ENCODE peak calls at places on chromosome 7, in ten cellular contexts. One of them, this sample, is unnamed.

GRCh38 chr7:17207220-17207619 is 91.2 kb upstream of the AHR start:
- DNase-seq in RWPE1: peak
- DNase-seq in NCI-H510A treated with DMSO at 0.1 percent for 48 hours: no peak
- DNase-seq in activated CD4-positive, CD25-positive, alpha-beta regulatory T cell: no peak
- DNase-seq in heart left ventricle: no peak
- DNase-seq in AG08395: no peak
- DNase-seq in H7: no peak
- DNase-seq in Calu3: peak
- DNase-seq in GM12865: no peak
- DNase-seq in posterior cingulate gyrus: no peak
- DNase-seq in this sample: peak

GRCh38 chr7:149150981-149151380 is 3.7 kb downstream of the ZNF398 start:
- DNase-seq in RWPE1: no peak
- DNase-seq in NCI-H510A treated with DMSO at 0.1 percent for 48 hours: no peak
- DNase-seq in activated CD4-positive, CD25-positive, alpha-beta regulatory T cell: no peak
- DNase-seq in heart left ventricle: no peak
- DNase-seq in AG08395: no peak
- DNase-seq in H7: peak
- DNase-seq in Calu3: no peak
- DNase-seq in GM12865: no peak
- DNase-seq in posterior cingulate gyrus: no peak
- DNase-seq in this sample: no peak

GRCh38 chr7:74002474-74003017 is 25.4 kb upstream of the ELN start:
- DNase-seq in RWPE1: peak
- DNase-seq in NCI-H510A treated with DMSO at 0.1 percent for 48 hours: no peak
- DNase-seq in activated CD4-positive, CD25-positive, alpha-beta regulatory T cell: no peak
- DNase-seq in heart left ventricle: peak
- DNase-seq in AG08395: peak
- DNase-seq in H7: no peak
- DNase-seq in Calu3: peak
- DNase-seq in GM12865: peak
- DNase-seq in posterior cingulate gyrus: peak
- DNase-seq in this sample: peak

GRCh38 chr7:80154656-80155325 is 20.2 kb downstream of the GNAI1 start:
- DNase-seq in RWPE1: no peak
- DNase-seq in NCI-H510A treated with DMSO at 0.1 percent for 48 hours: no peak
- DNase-seq in activated CD4-positive, CD25-positive, alpha-beta regulatory T cell: no peak
- DNase-seq in heart left ventricle: no peak
- DNase-seq in AG08395: no peak
- DNase-seq in H7: no peak
- DNase-seq in Calu3: no peak
- DNase-seq in GM12865: no peak
- DNase-seq in posterior cingulate gyrus: no peak
- DNase-seq in this sample: no peak

GRCh38 chr7:157046681-157047080 is 36.2 kb upstream of the MNX1 start:
- DNase-seq in RWPE1: peak
- DNase-seq in NCI-H510A treated with DMSO at 0.1 percent for 48 hours: no peak
- DNase-seq in activated CD4-positive, CD25-positive, alpha-beta regulatory T cell: no peak
- DNase-seq in heart left ventricle: no peak
- DNase-seq in AG08395: peak
- DNase-seq in H7: no peak
- DNase-seq in Calu3: no peak
- DNase-seq in GM12865: no peak
- DNase-seq in posterior cingulate gyrus: no peak
- DNase-seq in this sample: no peak

GRCh38 chr7:39219869-39220268 is 242.2 kb downstream of the POU6F2 start:
- DNase-seq in RWPE1: no peak
- DNase-seq in NCI-H510A treated with DMSO at 0.1 percent for 48 hours: no peak
- DNase-seq in activated CD4-positive, CD25-positive, alpha-beta regulatory T cell: no peak
- DNase-seq in heart left ventricle: no peak
- DNase-seq in AG08395: no peak
- DNase-seq in H7: no peak
- DNase-seq in Calu3: no peak
- DNase-seq in GM12865: no peak
- DNase-seq in posterior cingulate gyrus: no peak
- DNase-seq in this sample: no peak

GRCh38 chr7:122688385-122688998 is 10.4 kb downstream of the RNF133 start:
- DNase-seq in RWPE1: no peak
- DNase-seq in NCI-H510A treated with DMSO at 0.1 percent for 48 hours: no peak
- DNase-seq in activated CD4-positive, CD25-positive, alpha-beta regulatory T cell: no peak
- DNase-seq in heart left ventricle: no peak
- DNase-seq in AG08395: no peak
- DNase-seq in H7: no peak
- DNase-seq in Calu3: no peak
- DNase-seq in GM12865: no peak
- DNase-seq in posterior cingulate gyrus: no peak
- DNase-seq in this sample: no peak

GRCh38 chr7:66707825-66708224 is 32.7 kb upstream of the RABGEF1 start:
- DNase-seq in RWPE1: no peak
- DNase-seq in NCI-H510A treated with DMSO at 0.1 percent for 48 hours: no peak
- DNase-seq in activated CD4-positive, CD25-positive, alpha-beta regulatory T cell: no peak
- DNase-seq in heart left ventricle: no peak
- DNase-seq in AG08395: no peak
- DNase-seq in H7: no peak
- DNase-seq in Calu3: no peak
- DNase-seq in GM12865: no peak
- DNase-seq in posterior cingulate gyrus: no peak
- DNase-seq in this sample: no peak

GRCh38 chr7:57216340-57216739 is 84.1 kb upstream of the ZNF479 start:
- DNase-seq in RWPE1: no peak
- DNase-seq in NCI-H510A treated with DMSO at 0.1 percent for 48 hours: no peak
- DNase-seq in activated CD4-positive, CD25-positive, alpha-beta regulatory T cell: no peak
- DNase-seq in heart left ventricle: no peak
- DNase-seq in AG08395: no peak
- DNase-seq in H7: no peak
- DNase-seq in Calu3: no peak
- DNase-seq in GM12865: no peak
- DNase-seq in posterior cingulate gyrus: peak
- DNase-seq in this sample: no peak

GRCh38 chr7:95180-95862 is 97.0 kb upstream of the FAM20C start:
- DNase-seq in RWPE1: no peak
- DNase-seq in NCI-H510A treated with DMSO at 0.1 percent for 48 hours: no peak
- DNase-seq in activated CD4-positive, CD25-positive, alpha-beta regulatory T cell: no peak
- DNase-seq in heart left ventricle: no peak
- DNase-seq in AG08395: peak
- DNase-seq in H7: no peak
- DNase-seq in Calu3: peak
- DNase-seq in GM12865: no peak
- DNase-seq in posterior cingulate gyrus: no peak
- DNase-seq in this sample: no peak

GRCh38 chr7:128831994-128832879 is 2.0 kb downstream of the FLNC start:
- DNase-seq in RWPE1: no peak
- DNase-seq in NCI-H510A treated with DMSO at 0.1 percent for 48 hours: no peak
- DNase-seq in activated CD4-positive, CD25-positive, alpha-beta regulatory T cell: no peak
- DNase-seq in heart left ventricle: peak
- DNase-seq in AG08395: peak
- DNase-seq in H7: peak
- DNase-seq in Calu3: no peak
- DNase-seq in GM12865: no peak
- DNase-seq in posterior cingulate gyrus: peak
- DNase-seq in this sample: peak

GRCh38 chr7:116342125-116342524 is 131.8 kb downstream of the TES start:
- DNase-seq in RWPE1: no peak
- DNase-seq in NCI-H510A treated with DMSO at 0.1 percent for 48 hours: no peak
- DNase-seq in activated CD4-positive, CD25-positive, alpha-beta regulatory T cell: no peak
- DNase-seq in heart left ventricle: no peak
- DNase-seq in AG08395: no peak
- DNase-seq in H7: no peak
- DNase-seq in Calu3: no peak
- DNase-seq in GM12865: no peak
- DNase-seq in posterior cingulate gyrus: no peak
- DNase-seq in this sample: no peak

GRCh38 chr7:1512781-1513656 is 8.8 kb upstream of the INTS1 start:
- DNase-seq in RWPE1: peak
- DNase-seq in NCI-H510A treated with DMSO at 0.1 percent for 48 hours: no peak
- DNase-seq in activated CD4-positive, CD25-positive, alpha-beta regulatory T cell: no peak
- DNase-seq in heart left ventricle: peak
- DNase-seq in AG08395: peak
- DNase-seq in H7: no peak
- DNase-seq in Calu3: peak
- DNase-seq in GM12865: peak
- DNase-seq in posterior cingulate gyrus: peak
- DNase-seq in this sample: peak

GRCh38 chr7:155588468-155588998 is 42.2 kb upstream of the CNPY1 start:
- DNase-seq in RWPE1: no peak
- DNase-seq in NCI-H510A treated with DMSO at 0.1 percent for 48 hours: no peak
- DNase-seq in activated CD4-positive, CD25-positive, alpha-beta regulatory T cell: no peak
- DNase-seq in heart left ventricle: no peak
- DNase-seq in AG08395: no peak
- DNase-seq in H7: no peak
- DNase-seq in Calu3: no peak
- DNase-seq in GM12865: no peak
- DNase-seq in posterior cingulate gyrus: no peak
- DNase-seq in this sample: no peak

GRCh38 chr7:111012799-111013675 is 77.9 kb upstream of the LRRN3 start:
- DNase-seq in RWPE1: peak
- DNase-seq in NCI-H510A treated with DMSO at 0.1 percent for 48 hours: no peak
- DNase-seq in activated CD4-positive, CD25-positive, alpha-beta regulatory T cell: no peak
- DNase-seq in heart left ventricle: no peak
- DNase-seq in AG08395: no peak
- DNase-seq in H7: no peak
- DNase-seq in Calu3: no peak
- DNase-seq in GM12865: peak
- DNase-seq in posterior cingulate gyrus: no peak
- DNase-seq in this sample: no peak

GRCh38 chr7:47647213-47647985 is 65.5 kb upstream of the TNS3 start:
- DNase-seq in RWPE1: no peak
- DNase-seq in NCI-H510A treated with DMSO at 0.1 percent for 48 hours: peak
- DNase-seq in activated CD4-positive, CD25-positive, alpha-beta regulatory T cell: no peak
- DNase-seq in heart left ventricle: peak
- DNase-seq in AG08395: no peak
- DNase-seq in H7: no peak
- DNase-seq in Calu3: no peak
- DNase-seq in GM12865: peak
- DNase-seq in posterior cingulate gyrus: no peak
- DNase-seq in this sample: no peak